ENCODE peak calls at places on chromosomes 3 and 15, in four cellular contexts. One of them, this sample, is unnamed. For H3K4me1, the result is how much of the 10 kb centered on the place peaks cover.

GRCh38 chr15:48176097-48176496 is 2.0 kb downstream of the MYEF2 start:
- DNase-seq in endothelial cell of umbilical vein: no peak
- DNase-seq in right lobe of liver: no peak
- DNase-seq in HCT116: no peak
- DNase-seq in this sample: no peak

GRCh38 chr15:100570282-100570681 is 31.7 kb downstream of the LINS1 start:
- DNase-seq in endothelial cell of umbilical vein: no peak
- DNase-seq in right lobe of liver: no peak
- DNase-seq in HCT116: no peak
- DNase-seq in this sample: no peak

GRCh38 chr3:62387251-62387650 is 13.9 kb upstream of the FEZF2 start:
- DNase-seq in endothelial cell of umbilical vein: no peak
- DNase-seq in right lobe of liver: no peak
- DNase-seq in HCT116: no peak
- DNase-seq in this sample: no peak

GRCh38 chr15:64006642-64007041 is 39.6 kb downstream of the DAPK2 start:
- DNase-seq in endothelial cell of umbilical vein: no peak
- DNase-seq in right lobe of liver: no peak
- DNase-seq in HCT116: no peak
- DNase-seq in this sample: no peak

GRCh38 chr3:127483902-127484591 is 106.5 kb downstream of the TPRA1 start:
- DNase-seq in endothelial cell of umbilical vein: no peak
- DNase-seq in right lobe of liver: no peak
- DNase-seq in HCT116: no peak
- DNase-seq in this sample: no peak

GRCh38 chr15:60529332-60529731 is 50.4 kb upstream of the ICE2 start:
- DNase-seq in endothelial cell of umbilical vein: no peak
- DNase-seq in right lobe of liver: no peak
- DNase-seq in HCT116: no peak
- DNase-seq in this sample: no peak

GRCh38 chr3:111676177-111677021 is 81.3 kb upstream of the ZBED2 start:
- DNase-seq in endothelial cell of umbilical vein: peak
- DNase-seq in right lobe of liver: no peak
- DNase-seq in HCT116: no peak
- DNase-seq in this sample: no peak

GRCh38 chr3:181265750-181266333 is 276.3 kb upstream of the DNAJC19 start:
- DNase-seq in endothelial cell of umbilical vein: peak
- DNase-seq in right lobe of liver: no peak
- DNase-seq in HCT116: no peak
- DNase-seq in this sample: no peak

GRCh38 chr3:54660599-54661210 is 267.2 kb downstream of the LRTM1 start:
- DNase-seq in endothelial cell of umbilical vein: no peak
- DNase-seq in right lobe of liver: no peak
- DNase-seq in HCT116: no peak
- DNase-seq in this sample: no peak

GRCh38 chr3:131630117-131630516 is 127.3 kb upstream of the MRPL3 start:
- DNase-seq in endothelial cell of umbilical vein: no peak
- DNase-seq in right lobe of liver: no peak
- DNase-seq in HCT116: no peak
- DNase-seq in this sample: no peak
- H3K4me1 ChIP-seq in endothelial cell of umbilical vein: under half
- H3K4me1 ChIP-seq in right lobe of liver: under half
- H3K4me1 ChIP-seq in HCT116: under half
- H3K4me1 ChIP-seq in this sample: under half

GRCh38 chr3:38006031-38006430 is 15.4 kb downstream of the VILL start:
- DNase-seq in endothelial cell of umbilical vein: no peak
- DNase-seq in right lobe of liver: peak
- DNase-seq in HCT116: no peak
- DNase-seq in this sample: no peak

GRCh38 chr3:38007754-38008090 is 17.1 kb downstream of the VILL start:
- DNase-seq in endothelial cell of umbilical vein: no peak
- DNase-seq in right lobe of liver: peak
- DNase-seq in HCT116: no peak
- DNase-seq in this sample: no peak

GRCh38 chr3:38008191-38008701 is 17.7 kb downstream of the VILL start:
- DNase-seq in endothelial cell of umbilical vein: no peak
- DNase-seq in right lobe of liver: peak
- DNase-seq in HCT116: no peak
- DNase-seq in this sample: no peak

GRCh38 chr3:38005076-38006020 is 14.8 kb downstream of the VILL start:
- DNase-seq in endothelial cell of umbilical vein: no peak
- DNase-seq in right lobe of liver: peak
- DNase-seq in HCT116: no peak
- DNase-seq in this sample: peak

GRCh38 chr3:38006445-38006995 is 15.9 kb downstream of the VILL start:
- DNase-seq in endothelial cell of umbilical vein: no peak
- DNase-seq in right lobe of liver: peak
- DNase-seq in HCT116: no peak
- DNase-seq in this sample: no peak
- TF ChIP-seq POLR2A in endothelial cell of umbilical vein: no peak
- TF ChIP-seq POLR2A in right lobe of liver: no peak
- TF ChIP-seq POLR2A in HCT116: no peak
- TF ChIP-seq POLR2A in this sample: no peak

GRCh38 chr3:129428020-129428381 is 435 bp downstream of the EFCAB12 start:
- DNase-seq in endothelial cell of umbilical vein: no peak
- DNase-seq in right lobe of liver: no peak
- DNase-seq in HCT116: no peak
- DNase-seq in this sample: no peak

GRCh38 chr3:129429080-129429451 is 630 bp upstream of the EFCAB12 start:
- DNase-seq in endothelial cell of umbilical vein: no peak
- DNase-seq in right lobe of liver: no peak
- DNase-seq in HCT116: no peak
- DNase-seq in this sample: no peak

GRCh38 chr3:129429597-129429996 is 1.2 kb upstream of the EFCAB12 start:
- DNase-seq in endothelial cell of umbilical vein: no peak
- DNase-seq in right lobe of liver: no peak
- DNase-seq in HCT116: no peak
- DNase-seq in this sample: no peak

GRCh38 chr3:129425619-129426018 is 2.8 kb downstream of the EFCAB12 start:
- DNase-seq in endothelial cell of umbilical vein: no peak
- DNase-seq in right lobe of liver: no peak
- DNase-seq in HCT116: no peak
- DNase-seq in this sample: no peak

DNA sequence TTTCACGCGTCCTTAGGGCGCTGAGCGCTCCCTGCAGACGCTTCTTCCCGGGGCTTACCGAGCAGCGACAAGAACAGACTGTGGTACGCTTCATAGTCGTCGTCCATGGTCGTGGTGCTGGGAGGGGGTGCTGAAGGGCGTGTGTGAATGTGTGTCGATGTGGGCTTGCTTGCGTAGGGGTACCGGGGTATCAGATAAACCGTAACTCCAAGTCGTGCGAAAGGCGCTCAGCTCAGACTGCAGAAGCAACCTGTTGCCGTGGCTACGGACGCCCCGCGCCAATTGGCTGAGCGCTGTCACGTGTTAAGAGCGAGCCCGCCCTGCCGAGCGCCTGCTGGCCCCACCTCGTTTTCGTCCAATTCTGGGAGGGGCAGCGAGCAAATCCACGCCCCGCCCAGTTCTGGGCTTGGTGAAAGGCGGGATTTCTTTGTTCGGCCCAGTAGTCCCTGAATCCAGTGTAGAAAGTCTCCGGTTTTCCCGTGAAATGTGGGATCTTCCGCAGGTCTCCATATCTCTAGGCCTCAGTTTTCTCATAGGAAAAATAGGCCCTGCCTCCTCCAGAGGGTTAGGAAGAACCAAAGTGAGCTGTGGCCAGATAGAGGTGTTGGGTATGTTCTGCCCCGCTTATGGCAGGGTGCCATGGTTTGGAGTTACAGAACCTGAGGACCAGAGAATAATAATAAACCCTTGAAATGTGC is at the start of gene EFCAB12:
- DNase-seq in endothelial cell of umbilical vein: peak
- DNase-seq in right lobe of liver: peak
- DNase-seq in HCT116: no peak
- DNase-seq in this sample: peak
- TF ChIP-seq CTCF in endothelial cell of umbilical vein: no peak
- TF ChIP-seq CTCF in right lobe of liver: no peak
- TF ChIP-seq CTCF in HCT116: no peak
- TF ChIP-seq CTCF in this sample: no peak

GRCh38 chr3:49357466-49358216 is 512 bp downstream of the GPX1 start:
- DNase-seq in endothelial cell of umbilical vein: peak
- DNase-seq in right lobe of liver: peak
- DNase-seq in HCT116: no peak
- DNase-seq in this sample: peak

GRCh38 chr3:49353022-49353421 is 5.1 kb downstream of the GPX1 start:
- DNase-seq in endothelial cell of umbilical vein: no peak
- DNase-seq in right lobe of liver: no peak
- DNase-seq in HCT116: no peak
- DNase-seq in this sample: no peak

GRCh38 chr3:49351521-49352011 is 6.6 kb downstream of the GPX1 start:
- DNase-seq in endothelial cell of umbilical vein: peak
- DNase-seq in right lobe of liver: no peak
- DNase-seq in HCT116: no peak
- DNase-seq in this sample: no peak

GRCh38 chr3:49349617-49350114 is 8.5 kb downstream of the GPX1 start:
- DNase-seq in endothelial cell of umbilical vein: peak
- DNase-seq in right lobe of liver: no peak
- DNase-seq in HCT116: no peak
- DNase-seq in this sample: no peak

GRCh38 chr3:49352286-49352685 is 5.9 kb downstream of the GPX1 start:
- DNase-seq in endothelial cell of umbilical vein: peak
- DNase-seq in right lobe of liver: no peak
- DNase-seq in HCT116: no peak
- DNase-seq in this sample: no peak
- H3K4me1 ChIP-seq in endothelial cell of umbilical vein: under half
- H3K4me1 ChIP-seq in right lobe of liver: half or more
- H3K4me1 ChIP-seq in HCT116: under half
- H3K4me1 ChIP-seq in this sample: under half

DNA sequence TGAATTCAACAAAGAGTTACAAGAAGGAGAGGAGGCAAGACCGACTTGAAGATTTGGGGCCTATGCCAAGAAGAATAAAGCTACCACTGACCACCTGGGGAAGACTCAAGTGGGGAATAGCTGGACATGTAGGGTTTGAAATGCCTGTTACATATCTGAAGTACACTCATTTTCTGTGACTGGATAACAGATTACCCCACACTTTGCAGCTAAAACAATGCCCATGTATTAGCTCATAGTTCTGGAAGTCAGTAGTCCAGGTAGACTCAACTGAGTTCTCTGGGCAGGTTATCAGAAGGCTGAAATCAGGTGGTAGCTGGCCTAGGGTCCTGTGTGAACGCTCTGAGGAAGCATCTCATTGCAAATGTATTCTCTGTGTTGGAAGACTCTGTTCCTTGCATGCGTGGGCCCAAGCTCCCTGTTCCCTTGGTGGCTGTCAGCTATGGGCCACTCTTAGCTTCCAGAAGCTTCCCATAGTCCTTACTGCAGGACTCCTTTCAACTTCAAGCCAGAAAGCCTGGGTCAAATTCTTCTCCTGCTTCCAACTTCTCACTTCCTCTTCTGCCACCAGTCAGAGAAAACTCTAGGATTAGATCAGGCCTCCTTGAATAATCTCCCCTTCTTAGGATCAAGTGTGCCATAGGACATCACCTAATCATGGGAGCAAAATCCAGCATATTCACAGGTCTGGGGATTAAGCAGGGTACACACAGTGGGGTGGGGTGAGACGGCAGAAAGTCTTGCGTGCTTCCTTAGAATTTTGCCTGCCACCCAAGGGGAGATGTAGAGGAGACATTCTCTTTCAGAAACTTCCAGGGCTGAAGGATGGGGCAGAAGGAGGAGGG is 187.8 kb downstream of the SHQ1 start:
- DNase-seq in endothelial cell of umbilical vein: no peak
- DNase-seq in right lobe of liver: no peak
- DNase-seq in HCT116: no peak
- DNase-seq in this sample: no peak
- TF ChIP-seq POLR2A in endothelial cell of umbilical vein: no peak
- TF ChIP-seq POLR2A in right lobe of liver: no peak
- TF ChIP-seq POLR2A in HCT116: no peak
- TF ChIP-seq POLR2A in this sample: no peak

GRCh38 chr3:72919520-72919919 is 31.7 kb downstream of the GXYLT2 start:
- DNase-seq in endothelial cell of umbilical vein: no peak
- DNase-seq in right lobe of liver: no peak
- DNase-seq in HCT116: no peak
- DNase-seq in this sample: no peak

GRCh38 chr3:72924055-72924454 is 36.2 kb downstream of the GXYLT2 start:
- DNase-seq in endothelial cell of umbilical vein: no peak
- DNase-seq in right lobe of liver: no peak
- DNase-seq in HCT116: no peak
- DNase-seq in this sample: no peak
- TF ChIP-seq CTCF in endothelial cell of umbilical vein: no peak
- TF ChIP-seq CTCF in right lobe of liver: no peak
- TF ChIP-seq CTCF in HCT116: peak
- TF ChIP-seq CTCF in this sample: no peak